ENCODE peak calls at places on chromosomes 16 and 17, in six cellular contexts. One of them, this sample, is unnamed. For H3K36me3, the result is how much of the 10 kb centered on the place peaks cover.

GRCh38 chr16:69223882-69224281 is 36.9 kb downstream of the SNTB2 start:
- DNase-seq in spleen: no peak
- DNase-seq in tibial nerve: no peak
- DNase-seq in heart left ventricle: no peak
- DNase-seq in adrenal gland: no peak
- DNase-seq in ovary: no peak
- DNase-seq in this sample: no peak

GRCh38 chr16:50469744-50470301 is 78.4 kb upstream of the NKD1 start:
- DNase-seq in adrenal gland: no peak
- DNase-seq in ovary: no peak
- DNase-seq in heart left ventricle: no peak
- DNase-seq in spleen: no peak
- DNase-seq in tibial nerve: no peak
- DNase-seq in this sample: peak

GRCh38 chr17:3539881-3540540 is 17.6 kb downstream of the TRPV3 start:
- DNase-seq in ovary: no peak
- DNase-seq in spleen: peak
- DNase-seq in heart left ventricle: no peak
- DNase-seq in adrenal gland: no peak
- DNase-seq in tibial nerve: no peak
- DNase-seq in this sample: no peak

GRCh38 chr17:79836952-79837887 is 2.0 kb downstream of the CBX4 start:
- DNase-seq in spleen: peak
- DNase-seq in adrenal gland: peak
- DNase-seq in heart left ventricle: peak
- DNase-seq in ovary: peak
- DNase-seq in tibial nerve: no peak
- DNase-seq in this sample: peak

GRCh38 chr16:23974223-23974622 is 138.4 kb downstream of the PRKCB start:
- DNase-seq in ovary: no peak
- DNase-seq in heart left ventricle: no peak
- DNase-seq in tibial nerve: no peak
- DNase-seq in adrenal gland: no peak
- DNase-seq in spleen: no peak
- DNase-seq in this sample: no peak

GRCh38 chr16:46972971-46973456 is 460 bp downstream of the DNAJA2 start:
- DNase-seq in heart left ventricle: peak
- DNase-seq in spleen: peak
- DNase-seq in adrenal gland: peak
- DNase-seq in ovary: no peak
- DNase-seq in tibial nerve: no peak
- DNase-seq in this sample: peak

GRCh38 chr17:5861246-5861645 is 208.9 kb upstream of the WSCD1 start:
- DNase-seq in adrenal gland: no peak
- DNase-seq in spleen: no peak
- DNase-seq in ovary: no peak
- DNase-seq in heart left ventricle: no peak
- DNase-seq in tibial nerve: no peak
- DNase-seq in this sample: no peak

GRCh38 chr16:71254832-71255560 is 24.5 kb upstream of the HYDIN start:
- DNase-seq in adrenal gland: no peak
- DNase-seq in ovary: no peak
- DNase-seq in spleen: no peak
- DNase-seq in tibial nerve: no peak
- DNase-seq in heart left ventricle: no peak
- DNase-seq in this sample: no peak

GRCh38 chr17:37885136-37885535 is 39.1 kb upstream of the TBC1D3K start:
- DNase-seq in adrenal gland: no peak
- DNase-seq in spleen: no peak
- DNase-seq in ovary: no peak
- DNase-seq in tibial nerve: no peak
- DNase-seq in heart left ventricle: no peak
- DNase-seq in this sample: no peak

GRCh38 chr16:79965718-79966117 is 365.2 kb upstream of the MAF start:
- DNase-seq in adrenal gland: no peak
- DNase-seq in ovary: no peak
- DNase-seq in heart left ventricle: no peak
- DNase-seq in spleen: no peak
- DNase-seq in tibial nerve: no peak
- DNase-seq in this sample: no peak

GRCh38 chr17:65401581-65401980 is 159.9 kb downstream of the AXIN2 start:
- DNase-seq in spleen: no peak
- DNase-seq in tibial nerve: no peak
- DNase-seq in adrenal gland: no peak
- DNase-seq in ovary: no peak
- DNase-seq in heart left ventricle: no peak
- DNase-seq in this sample: no peak

GRCh38 chr17:50708050-50709000 is 611 bp upstream of the ANKRD40 start:
- DNase-seq in spleen: no peak
- DNase-seq in tibial nerve: no peak
- DNase-seq in adrenal gland: no peak
- DNase-seq in heart left ventricle: no peak
- DNase-seq in ovary: no peak
- DNase-seq in this sample: no peak

GRCh38 chr16:12573730-12574383 is 229.8 kb downstream of the CPPED1 start:
- DNase-seq in heart left ventricle: no peak
- DNase-seq in tibial nerve: no peak
- DNase-seq in spleen: peak
- DNase-seq in ovary: no peak
- DNase-seq in adrenal gland: no peak
- DNase-seq in this sample: peak

GRCh38 chr16:13056607-13057006 is 155.2 kb downstream of the SHISA9 start:
- DNase-seq in tibial nerve: no peak
- DNase-seq in ovary: no peak
- DNase-seq in adrenal gland: no peak
- DNase-seq in heart left ventricle: no peak
- DNase-seq in spleen: no peak
- DNase-seq in this sample: no peak

GRCh38 chr17:11999715-12000114 is 2.4 kb upstream of the ZNF18 start:
- DNase-seq in ovary: no peak
- DNase-seq in adrenal gland: no peak
- DNase-seq in spleen: no peak
- DNase-seq in heart left ventricle: no peak
- DNase-seq in tibial nerve: no peak
- DNase-seq in this sample: no peak

GRCh38 chr17:40801157-40801556 is 1.4 kb upstream of the KRT28 start:
- DNase-seq in tibial nerve: no peak
- DNase-seq in adrenal gland: no peak
- DNase-seq in heart left ventricle: no peak
- DNase-seq in spleen: no peak
- DNase-seq in ovary: no peak
- DNase-seq in this sample: no peak

GRCh38 chr16:177394-177822 is 928 bp downstream of the HBA1 start:
- DNase-seq in heart left ventricle: peak
- DNase-seq in adrenal gland: no peak
- DNase-seq in ovary: no peak
- DNase-seq in spleen: no peak
- DNase-seq in tibial nerve: no peak
- DNase-seq in this sample: no peak

GRCh38 chr17:73759324-73760185 is 115.3 kb upstream of the SDK2 start:
- DNase-seq in spleen: no peak
- DNase-seq in tibial nerve: no peak
- DNase-seq in heart left ventricle: no peak
- DNase-seq in adrenal gland: no peak
- DNase-seq in ovary: no peak
- DNase-seq in this sample: no peak

GRCh38 chr16:83272201-83272600 is 535.6 kb upstream of the HSBP1 start:
- DNase-seq in ovary: no peak
- DNase-seq in spleen: no peak
- DNase-seq in heart left ventricle: no peak
- DNase-seq in adrenal gland: no peak
- DNase-seq in tibial nerve: no peak
- DNase-seq in this sample: no peak

GRCh38 chr16:24639769-24640168 is 89.7 kb upstream of the TNRC6A start:
- DNase-seq in heart left ventricle: no peak
- DNase-seq in adrenal gland: no peak
- DNase-seq in tibial nerve: no peak
- DNase-seq in ovary: no peak
- DNase-seq in spleen: no peak
- DNase-seq in this sample: no peak

GRCh38 chr16:88497561-88498420 is 44.7 kb downstream of the ZFPM1 start:
- DNase-seq in ovary: no peak
- DNase-seq in tibial nerve: no peak
- DNase-seq in heart left ventricle: no peak
- DNase-seq in adrenal gland: no peak
- DNase-seq in spleen: no peak
- DNase-seq in this sample: no peak

GRCh38 chr17:49157784-49158183 is 25.2 kb downstream of the B4GALNT2 start:
- DNase-seq in heart left ventricle: no peak
- DNase-seq in adrenal gland: no peak
- DNase-seq in spleen: no peak
- DNase-seq in tibial nerve: no peak
- DNase-seq in ovary: no peak
- DNase-seq in this sample: no peak

GRCh38 chr16:12467418-12468210 is 336.1 kb downstream of the CPPED1 start:
- DNase-seq in heart left ventricle: no peak
- DNase-seq in spleen: no peak
- DNase-seq in ovary: no peak
- DNase-seq in tibial nerve: no peak
- DNase-seq in adrenal gland: no peak
- DNase-seq in this sample: no peak

GRCh38 chr17:3710951-3711383 is 12.7 kb upstream of the HASPIN start:
- DNase-seq in spleen: no peak
- DNase-seq in adrenal gland: no peak
- DNase-seq in ovary: no peak
- DNase-seq in heart left ventricle: no peak
- DNase-seq in tibial nerve: no peak
- DNase-seq in this sample: no peak

GRCh38 chr17:82752371-82753200 is 721 bp downstream of the TBCD start:
- DNase-seq in tibial nerve: no peak
- DNase-seq in ovary: no peak
- DNase-seq in heart left ventricle: peak
- DNase-seq in spleen: no peak
- DNase-seq in adrenal gland: peak
- DNase-seq in this sample: no peak

GRCh38 chr17:82751171-82751570 is 694 bp upstream of the TBCD start:
- DNase-seq in heart left ventricle: no peak
- DNase-seq in adrenal gland: peak
- DNase-seq in tibial nerve: no peak
- DNase-seq in spleen: no peak
- DNase-seq in ovary: no peak
- DNase-seq in this sample: no peak

GRCh38 chr17:82753201-82753464 is 1.3 kb downstream of the TBCD start:
- DNase-seq in spleen: no peak
- DNase-seq in heart left ventricle: no peak
- DNase-seq in tibial nerve: no peak
- DNase-seq in adrenal gland: no peak
- DNase-seq in ovary: no peak
- DNase-seq in this sample: no peak

GRCh38 chr17:82750241-82750905 is 1.5 kb upstream of the TBCD start:
- DNase-seq in ovary: peak
- DNase-seq in adrenal gland: no peak
- DNase-seq in tibial nerve: no peak
- DNase-seq in heart left ventricle: no peak
- DNase-seq in spleen: no peak
- DNase-seq in this sample: no peak

GRCh38 chr17:82751571-82752370 is at the start of gene TBCD:
- DNase-seq in spleen: peak
- DNase-seq in heart left ventricle: peak
- DNase-seq in tibial nerve: peak
- DNase-seq in adrenal gland: peak
- DNase-seq in ovary: peak
- DNase-seq in this sample: peak
- TF ChIP-seq POLR2A in spleen: no peak
- TF ChIP-seq POLR2A in heart left ventricle: no peak
- TF ChIP-seq POLR2A in tibial nerve: no peak
- TF ChIP-seq POLR2A in adrenal gland: no peak
- TF ChIP-seq POLR2A in ovary: peak
- TF ChIP-seq POLR2A in this sample: peak

GRCh38 chr17:57638284-57638683 is 106.8 kb downstream of the CCDC182 start:
- DNase-seq in ovary: no peak
- DNase-seq in spleen: peak
- DNase-seq in tibial nerve: no peak
- DNase-seq in heart left ventricle: no peak
- DNase-seq in adrenal gland: no peak
- DNase-seq in this sample: no peak
- H3K36me3 ChIP-seq in ovary: under half
- H3K36me3 ChIP-seq in spleen: under half
- H3K36me3 ChIP-seq in tibial nerve: under half
- H3K36me3 ChIP-seq in heart left ventricle: under half
- H3K36me3 ChIP-seq in adrenal gland: under half
- H3K36me3 ChIP-seq in this sample: under half

DNA sequence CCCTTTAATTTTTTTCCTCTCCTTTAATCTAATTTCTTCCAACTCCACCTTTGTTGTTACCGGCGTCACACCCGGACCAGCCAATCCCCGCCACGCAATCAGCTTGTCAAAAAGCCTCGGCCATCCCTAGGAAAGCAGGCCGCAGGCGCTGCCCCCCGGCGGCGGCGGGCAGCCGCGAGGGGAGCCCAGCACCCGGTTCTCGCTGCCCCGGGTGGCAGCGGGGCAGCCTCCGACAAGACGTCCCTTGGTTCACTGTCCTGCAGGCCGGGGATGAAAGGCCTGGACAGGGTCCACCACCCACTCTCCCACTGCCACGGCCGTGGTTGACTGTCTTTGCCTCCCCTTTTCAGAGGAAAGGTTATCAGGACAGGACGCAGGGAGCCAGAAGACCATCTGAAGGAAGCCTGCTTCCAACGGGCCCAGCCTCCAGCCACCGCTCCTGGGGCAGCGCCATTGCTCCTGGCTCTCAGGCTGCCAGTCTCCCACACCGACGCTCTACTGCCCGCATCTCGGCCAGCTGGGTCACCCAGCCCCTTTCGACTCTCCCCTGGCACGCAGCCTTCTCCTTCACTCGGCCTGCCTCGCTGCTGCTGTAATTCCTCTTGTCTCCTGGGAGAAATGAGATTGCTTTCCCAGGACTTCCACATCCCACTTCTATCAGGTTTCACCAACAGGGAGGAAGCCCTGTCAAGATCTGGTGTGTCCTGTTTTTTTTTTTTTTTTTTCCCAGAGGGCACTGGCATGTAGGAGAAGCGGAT is 2.8 kb upstream of the UBTF start:
- DNase-seq in tibial nerve: peak
- DNase-seq in spleen: peak
- DNase-seq in adrenal gland: peak
- DNase-seq in ovary: peak
- DNase-seq in heart left ventricle: peak
- DNase-seq in this sample: peak
- TF ChIP-seq POLR2A in tibial nerve: peak
- TF ChIP-seq POLR2A in spleen: no peak
- TF ChIP-seq POLR2A in adrenal gland: peak
- TF ChIP-seq POLR2A in ovary: peak
- TF ChIP-seq POLR2A in heart left ventricle: peak
- TF ChIP-seq POLR2A in this sample: peak

GRCh38 chr16:67959930-67960329 is 8.5 kb downstream of the SLC12A4 start:
- DNase-seq in spleen: no peak
- DNase-seq in heart left ventricle: no peak
- DNase-seq in adrenal gland: no peak
- DNase-seq in tibial nerve: no peak
- DNase-seq in ovary: no peak
- DNase-seq in this sample: no peak
- H3K36me3 ChIP-seq in spleen: under half
- H3K36me3 ChIP-seq in heart left ventricle: half or more
- H3K36me3 ChIP-seq in adrenal gland: under half
- H3K36me3 ChIP-seq in tibial nerve: under half
- H3K36me3 ChIP-seq in ovary: under half
- H3K36me3 ChIP-seq in this sample: under half

GRCh38 chr17:8147141-8147804 is 4.9 kb downstream of the PER1 start:
- DNase-seq in tibial nerve: no peak
- DNase-seq in ovary: no peak
- DNase-seq in heart left ventricle: peak
- DNase-seq in spleen: no peak
- DNase-seq in adrenal gland: no peak
- DNase-seq in this sample: peak
- TF ChIP-seq POLR2A in tibial nerve: no peak
- TF ChIP-seq POLR2A in ovary: no peak
- TF ChIP-seq POLR2A in heart left ventricle: no peak
- TF ChIP-seq POLR2A in spleen: no peak
- TF ChIP-seq POLR2A in adrenal gland: no peak
- TF ChIP-seq POLR2A in this sample: no peak